ENCODE peak calls at places on chromosome X, in four cellular contexts. One of them, this sample, is unnamed. For H3K9me3, the result is how much of the 10 kb centered on the place peaks cover.

GRCh38 chrX:40244980-40245379 is 147.2 kb upstream of the BCOR start:
- DNase-seq in MG63: no peak
- DNase-seq in body of pancreas: no peak
- DNase-seq in naive thymus-derived CD4-positive, alpha-beta T cell: no peak
- DNase-seq in this sample: no peak

GRCh38 chrX:133868687-133869086 is 116.7 kb downstream of the GPC3 start:
- DNase-seq in naive thymus-derived CD4-positive, alpha-beta T cell: no peak
- DNase-seq in body of pancreas: no peak
- DNase-seq in MG63: no peak
- DNase-seq in this sample: no peak

GRCh38 chrX:48999030-48999429 is 3.0 kb downstream of the GRIPAP1 start:
- DNase-seq in body of pancreas: no peak
- DNase-seq in MG63: no peak
- DNase-seq in naive thymus-derived CD4-positive, alpha-beta T cell: no peak
- DNase-seq in this sample: no peak

GRCh38 chrX:18360867-18361266 is 6.4 kb upstream of the SCML2 start:
- DNase-seq in MG63: peak
- DNase-seq in naive thymus-derived CD4-positive, alpha-beta T cell: no peak
- DNase-seq in body of pancreas: no peak
- DNase-seq in this sample: no peak

GRCh38 chrX:29257516-29257915 is 670.3 kb downstream of the IL1RAPL1 start:
- DNase-seq in MG63: peak
- DNase-seq in body of pancreas: no peak
- DNase-seq in naive thymus-derived CD4-positive, alpha-beta T cell: no peak
- DNase-seq in this sample: no peak

GRCh38 chrX:67524428-67524827 is 19.4 kb upstream of the AR start:
- DNase-seq in naive thymus-derived CD4-positive, alpha-beta T cell: no peak
- DNase-seq in MG63: no peak
- DNase-seq in body of pancreas: no peak
- DNase-seq in this sample: peak

GRCh38 chrX:46165411-46165810 is 379.8 kb downstream of the ZNF674 start:
- DNase-seq in naive thymus-derived CD4-positive, alpha-beta T cell: no peak
- DNase-seq in body of pancreas: no peak
- DNase-seq in MG63: peak
- DNase-seq in this sample: no peak

GRCh38 chrX:7568597-7568996 is 274.4 kb upstream of the VCX start:
- DNase-seq in MG63: no peak
- DNase-seq in naive thymus-derived CD4-positive, alpha-beta T cell: no peak
- DNase-seq in body of pancreas: no peak
- DNase-seq in this sample: no peak

DNA sequence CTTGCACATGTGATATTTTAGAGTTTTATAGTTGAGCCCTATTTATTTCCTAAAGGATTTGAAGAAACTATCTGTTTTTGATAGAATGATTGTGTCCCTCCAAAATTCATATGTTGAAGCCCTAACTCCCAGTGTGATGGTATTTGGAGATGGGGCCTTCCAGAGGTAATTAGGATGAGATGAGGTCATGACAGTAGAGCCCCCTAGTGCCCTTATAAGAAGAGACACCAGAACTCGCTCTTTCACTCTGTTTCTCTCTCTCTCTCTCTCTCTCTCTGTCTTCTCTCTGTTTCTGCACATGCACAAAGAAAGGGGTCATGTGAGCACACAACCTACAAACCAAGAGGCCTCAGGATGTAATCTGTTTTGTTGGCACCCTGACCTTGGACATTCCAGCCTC is 921.9 kb upstream of the DIAPH2 start:
- DNase-seq in body of pancreas: no peak
- DNase-seq in naive thymus-derived CD4-positive, alpha-beta T cell: no peak
- DNase-seq in MG63: no peak
- DNase-seq in this sample: no peak
- H3K9me3 ChIP-seq in body of pancreas: under half
- H3K9me3 ChIP-seq in naive thymus-derived CD4-positive, alpha-beta T cell: under half
- H3K9me3 ChIP-seq in MG63: under half
- H3K9me3 ChIP-seq in this sample: under half

GRCh38 chrX:153804621-153805020 is 10.2 kb downstream of the SSR4 start:
- DNase-seq in body of pancreas: no peak
- DNase-seq in MG63: no peak
- DNase-seq in naive thymus-derived CD4-positive, alpha-beta T cell: no peak
- DNase-seq in this sample: no peak

GRCh38 chrX:153802513-153803045 is 8.1 kb downstream of the SSR4 start:
- DNase-seq in body of pancreas: no peak
- DNase-seq in MG63: no peak
- DNase-seq in naive thymus-derived CD4-positive, alpha-beta T cell: no peak
- DNase-seq in this sample: no peak

GRCh38 chrX:153803211-153804099 is 9.0 kb downstream of the SSR4 start:
- DNase-seq in naive thymus-derived CD4-positive, alpha-beta T cell: no peak
- DNase-seq in body of pancreas: no peak
- DNase-seq in MG63: no peak
- DNase-seq in this sample: no peak

GRCh38 chrX:153805436-153805835 is 11.0 kb downstream of the SSR4 start:
- DNase-seq in MG63: no peak
- DNase-seq in naive thymus-derived CD4-positive, alpha-beta T cell: no peak
- DNase-seq in body of pancreas: no peak
- DNase-seq in this sample: no peak

DNA sequence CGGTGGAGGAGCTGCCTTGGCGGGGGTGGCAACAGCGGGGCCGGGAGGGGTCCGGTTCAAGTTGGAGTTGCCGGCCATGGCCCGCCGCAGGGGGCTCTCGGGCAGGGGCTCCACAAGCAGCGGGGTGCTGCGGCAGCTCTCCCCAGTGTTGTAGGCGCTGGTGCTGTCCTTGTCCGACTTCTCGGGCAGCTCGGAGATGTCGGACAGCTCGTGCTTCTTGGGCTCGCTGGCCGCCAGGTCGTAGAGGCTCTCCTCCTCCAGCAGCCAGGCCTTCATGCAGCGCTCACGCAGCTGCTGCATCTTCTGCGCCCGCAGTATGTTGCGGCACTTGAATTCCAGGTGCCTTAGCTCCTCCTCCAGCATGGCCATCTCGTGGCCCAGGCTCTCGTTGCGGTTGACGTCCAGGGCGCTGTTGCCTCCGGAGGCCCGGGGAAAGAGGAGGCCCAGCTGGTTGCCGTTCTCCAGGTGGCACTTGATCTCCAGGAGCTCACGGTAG is 9.7 kb downstream of the SSR4 start:
- DNase-seq in body of pancreas: no peak
- DNase-seq in MG63: no peak
- DNase-seq in naive thymus-derived CD4-positive, alpha-beta T cell: no peak
- DNase-seq in this sample: no peak
- H3K9me3 ChIP-seq in body of pancreas: under half
- H3K9me3 ChIP-seq in MG63: under half
- H3K9me3 ChIP-seq in naive thymus-derived CD4-positive, alpha-beta T cell: under half
- H3K9me3 ChIP-seq in this sample: under half

DNA sequence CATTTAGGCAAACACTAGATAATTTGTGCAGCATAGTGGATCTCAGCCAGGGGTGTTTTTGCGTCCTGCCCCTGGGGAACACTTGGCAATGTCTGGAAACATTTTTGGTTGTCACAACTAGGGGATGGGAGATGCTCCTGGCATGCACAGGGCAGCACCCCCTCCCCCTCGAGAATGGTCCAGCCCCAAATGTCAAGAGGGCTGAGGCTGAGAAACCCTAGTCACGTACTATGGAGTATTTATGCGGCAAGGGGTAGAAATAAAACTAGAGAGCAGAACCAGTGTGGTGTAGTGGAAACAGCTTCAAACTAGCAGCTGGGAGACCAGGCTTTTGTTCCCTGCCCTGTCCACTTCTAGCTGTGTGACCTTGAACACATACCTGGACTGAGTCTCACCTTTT is 38.2 kb upstream of the CLCN4 start:
- DNase-seq in body of pancreas: no peak
- DNase-seq in naive thymus-derived CD4-positive, alpha-beta T cell: no peak
- DNase-seq in MG63: no peak
- DNase-seq in this sample: no peak
- H3K9me3 ChIP-seq in body of pancreas: under half
- H3K9me3 ChIP-seq in naive thymus-derived CD4-positive, alpha-beta T cell: under half
- H3K9me3 ChIP-seq in MG63: under half
- H3K9me3 ChIP-seq in this sample: under half

GRCh38 chrX:154598656-154599055 is 13.7 kb downstream of the CTAG1A start:
- DNase-seq in body of pancreas: no peak
- DNase-seq in naive thymus-derived CD4-positive, alpha-beta T cell: no peak
- DNase-seq in MG63: no peak
- DNase-seq in this sample: no peak
- H3K9me3 ChIP-seq in body of pancreas: under half
- H3K9me3 ChIP-seq in naive thymus-derived CD4-positive, alpha-beta T cell: under half
- H3K9me3 ChIP-seq in MG63: under half
- H3K9me3 ChIP-seq in this sample: under half

GRCh38 chrX:68588653-68589371 is 58.7 kb upstream of the STARD8 start:
- DNase-seq in body of pancreas: no peak
- DNase-seq in MG63: no peak
- DNase-seq in naive thymus-derived CD4-positive, alpha-beta T cell: no peak
- DNase-seq in this sample: no peak

GRCh38 chrX:68579810-68580209 is 67.7 kb upstream of the STARD8 start:
- DNase-seq in MG63: no peak
- DNase-seq in naive thymus-derived CD4-positive, alpha-beta T cell: no peak
- DNase-seq in body of pancreas: no peak
- DNase-seq in this sample: no peak

GRCh38 chrX:68589372-68589753 is 58.1 kb upstream of the STARD8 start:
- DNase-seq in naive thymus-derived CD4-positive, alpha-beta T cell: no peak
- DNase-seq in MG63: no peak
- DNase-seq in body of pancreas: no peak
- DNase-seq in this sample: no peak

DNA sequence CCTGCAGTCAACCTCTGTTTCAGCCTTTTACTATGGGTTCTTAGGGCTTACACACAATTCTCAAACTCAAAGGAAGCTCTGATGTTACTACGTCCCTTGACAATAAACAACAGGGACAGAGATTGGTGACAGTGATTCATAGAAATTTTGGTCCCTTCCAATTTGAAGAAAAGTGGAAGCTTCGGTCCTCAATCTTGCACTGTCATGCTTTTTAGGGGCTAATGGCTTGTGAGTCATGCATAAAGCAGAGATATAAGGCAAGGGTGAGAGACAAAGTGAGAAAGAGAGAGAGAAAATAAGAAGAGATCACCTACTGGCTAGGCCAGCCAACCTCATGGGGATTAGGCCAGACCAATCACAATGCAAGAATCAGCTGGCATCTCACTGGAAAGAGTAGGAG is 63.2 kb upstream of the STARD8 start:
- DNase-seq in naive thymus-derived CD4-positive, alpha-beta T cell: no peak
- DNase-seq in body of pancreas: no peak
- DNase-seq in MG63: no peak
- DNase-seq in this sample: no peak
- H3K9me3 ChIP-seq in naive thymus-derived CD4-positive, alpha-beta T cell: under half
- H3K9me3 ChIP-seq in body of pancreas: under half
- H3K9me3 ChIP-seq in MG63: under half
- H3K9me3 ChIP-seq in this sample: under half

GRCh38 chrX:54747713-54748393 is 50.2 kb downstream of the ITIH6 start:
- DNase-seq in naive thymus-derived CD4-positive, alpha-beta T cell: no peak
- DNase-seq in body of pancreas: no peak
- DNase-seq in MG63: no peak
- DNase-seq in this sample: no peak
- H3K9me3 ChIP-seq in naive thymus-derived CD4-positive, alpha-beta T cell: under half
- H3K9me3 ChIP-seq in body of pancreas: under half
- H3K9me3 ChIP-seq in MG63: under half
- H3K9me3 ChIP-seq in this sample: under half

GRCh38 chrX:155870958-155871357 is 10.2 kb upstream of the VAMP7 start:
- DNase-seq in MG63: no peak
- DNase-seq in naive thymus-derived CD4-positive, alpha-beta T cell: no peak
- DNase-seq in body of pancreas: no peak
- DNase-seq in this sample: no peak

GRCh38 chrX:155871934-155872333 is 9.2 kb upstream of the VAMP7 start:
- DNase-seq in MG63: no peak
- DNase-seq in body of pancreas: no peak
- DNase-seq in naive thymus-derived CD4-positive, alpha-beta T cell: no peak
- DNase-seq in this sample: no peak

GRCh38 chrX:155874571-155875244 is 6.4 kb upstream of the VAMP7 start:
- DNase-seq in body of pancreas: no peak
- DNase-seq in MG63: no peak
- DNase-seq in naive thymus-derived CD4-positive, alpha-beta T cell: no peak
- DNase-seq in this sample: no peak

GRCh38 chrX:155876704-155877103 is 4.4 kb upstream of the VAMP7 start:
- DNase-seq in MG63: no peak
- DNase-seq in body of pancreas: no peak
- DNase-seq in naive thymus-derived CD4-positive, alpha-beta T cell: no peak
- DNase-seq in this sample: no peak

GRCh38 chrX:155873203-155873602 is 7.9 kb upstream of the VAMP7 start:
- DNase-seq in body of pancreas: no peak
- DNase-seq in MG63: no peak
- DNase-seq in naive thymus-derived CD4-positive, alpha-beta T cell: no peak
- DNase-seq in this sample: no peak
- H3K9me3 ChIP-seq in body of pancreas: under half
- H3K9me3 ChIP-seq in MG63: under half
- H3K9me3 ChIP-seq in naive thymus-derived CD4-positive, alpha-beta T cell: under half
- H3K9me3 ChIP-seq in this sample: under half